ENCODE peak calls at places on chromosome 18, in four cellular contexts. D, F, Z and X are unnamed samples.

GRCh38 chr18:52722904-52723303 is 382.9 kb downstream of the DCC start:
- DNase-seq in D (peak; percentile 8), F (no peak), Z (no peak), X (no peak)

GRCh38 chr18:21598726-21599584 is 1.5 kb downstream of the ESCO1 start:
- DNase-seq in D (no peak), F (peak; percentile 23), Z (peak; percentile 33), X (peak; percentile 10)

GRCh38 chr18:43875496-43875895 is 598.2 kb upstream of the SYT4 start:
- DNase-seq in D (no peak), F (peak; percentile 58), Z (no peak), X (no peak)

GRCh38 chr18:76953186-76953982 is 131.0 kb downstream of the ZNF236 start:
- DNase-seq in D (no peak), F (no peak), Z (no peak), X (peak; percentile 36)

GRCh38 chr18:30903566-30903965 is 139.0 kb downstream of the DSC3 start:
- DNase-seq in D (no peak), F (peak; percentile 60), Z (no peak), X (peak; percentile 50)

GRCh38 chr18:67966224-67966623 is 449.7 kb upstream of the DSEL start:
- DNase-seq in D (no peak), F (no peak), Z (no peak), X (no peak)

GRCh38 chr18:29652797-29653196 is 1389.7 kb downstream of the DSC3 start:
- DNase-seq in D (no peak), F (no peak), Z (no peak), X (no peak)

GRCh38 chr18:14914126-14914525 is 166.2 kb downstream of the ANKRD30B start:
- DNase-seq in D (no peak), F (no peak), Z (no peak), X (peak; percentile 45)

GRCh38 chr18:57982372-57983021 is 61.5 kb upstream of the NEDD4L start:
- DNase-seq in D (no peak), F (no peak), Z (no peak), X (no peak)

DNA sequence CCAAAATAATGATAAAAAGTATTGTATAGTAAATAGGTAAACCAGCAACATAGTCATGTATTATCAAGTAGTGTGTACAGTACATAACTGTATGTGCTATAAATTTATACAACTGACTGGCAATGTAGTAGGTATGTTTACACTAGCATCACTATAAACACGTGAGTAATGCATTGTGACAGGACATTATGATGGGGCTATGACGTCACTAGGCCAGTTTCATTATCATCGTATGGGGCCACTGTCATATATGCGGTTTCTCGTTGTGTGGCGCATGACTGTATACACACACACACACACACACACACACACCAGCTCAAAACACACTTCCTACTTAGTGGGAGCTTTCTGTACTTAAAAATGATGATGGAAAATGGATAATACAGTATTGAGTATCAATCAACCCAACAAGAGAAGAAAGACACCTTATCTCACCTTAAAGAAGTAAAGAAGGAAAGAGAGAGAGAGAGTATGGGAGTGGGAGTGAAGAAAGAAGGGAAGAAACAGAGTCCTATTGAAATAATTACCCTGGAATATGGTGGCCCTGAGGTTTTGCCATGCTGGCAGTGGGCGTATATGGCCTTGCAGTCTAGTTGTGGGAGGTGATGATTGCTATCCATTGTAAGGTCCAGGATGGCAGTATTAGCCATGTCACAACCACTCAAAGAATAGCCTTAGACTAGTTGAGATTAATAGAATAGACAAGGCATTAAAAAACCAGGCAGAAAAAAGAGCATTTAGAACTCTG is 186.4 kb upstream of the ZNF521 start:
- DNase-seq in D (no peak), F (no peak), Z (no peak), X (no peak)
- H2BK12ac ChIP-seq in D (no peak overlapping the region), F (no peak overlapping the region), Z (no peak overlapping the region), X (no peak overlapping the region)

DNA sequence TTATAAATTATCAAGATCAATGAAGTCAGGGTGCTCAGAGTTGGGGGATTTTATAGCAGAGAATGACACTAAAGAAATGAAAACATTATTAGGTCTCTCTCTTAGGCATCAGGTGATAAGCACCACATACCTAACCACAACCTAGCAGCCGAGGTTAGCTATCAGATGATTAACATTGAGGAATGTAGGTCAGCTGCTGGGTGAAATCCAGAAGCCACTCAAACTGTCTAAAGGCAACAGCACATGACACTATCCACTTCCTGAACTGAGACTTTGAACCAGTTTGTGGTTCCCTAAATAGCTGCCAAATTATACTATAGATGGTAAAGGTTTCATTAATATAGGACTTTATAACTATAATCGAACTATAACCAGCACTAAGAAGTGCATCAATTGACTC is 4.7 kb downstream of the EPG5 start:
- DNase-seq in D (no peak), F (peak; percentile 71), Z (no peak), X (peak; percentile 82)
- H2AK5ac ChIP-seq in D (no peak overlapping the region), F (no peak overlapping the region), Z (no peak overlapping the region), X (no peak overlapping the region)

GRCh38 chr18:60067426-60068210 is 167.8 kb downstream of the PMAIP1 start:
- DNase-seq in D (peak; percentile 69), F (peak; percentile 27), Z (no peak), X (no peak)

GRCh38 chr18:60066576-60066975 is 166.8 kb downstream of the PMAIP1 start:
- DNase-seq in D (no peak), F (no peak), Z (no peak), X (no peak)

GRCh38 chr18:60060578-60060977 is 160.8 kb downstream of the PMAIP1 start:
- DNase-seq in D (no peak), F (no peak), Z (no peak), X (no peak)

GRCh38 chr18:60062396-60062795 is 162.6 kb downstream of the PMAIP1 start:
- DNase-seq in D (no peak), F (no peak), Z (no peak), X (no peak)

DNA sequence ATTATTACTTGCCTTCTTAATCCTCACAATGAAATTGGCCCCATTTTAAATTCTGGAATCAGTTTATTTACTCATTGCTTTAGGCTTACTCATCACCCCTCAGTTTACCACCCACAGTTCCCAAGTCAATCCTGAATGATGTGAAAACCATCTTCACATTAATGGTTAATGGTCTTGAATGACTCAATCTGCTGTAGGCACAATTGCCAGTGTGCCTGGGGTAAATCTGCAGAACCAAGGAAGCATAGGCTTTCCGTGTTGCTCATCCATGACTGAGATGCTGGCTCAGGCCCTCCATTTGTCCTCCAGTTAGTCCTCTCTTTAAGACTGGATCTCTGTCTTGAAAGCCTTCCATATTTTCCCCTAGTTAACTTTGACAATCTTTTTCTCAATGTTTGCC is 164.5 kb downstream of the PMAIP1 start:
- DNase-seq in D (no peak), F (no peak), Z (no peak), X (no peak)
- H2BK12ac ChIP-seq in D (no peak overlapping the region), F (no peak overlapping the region), Z (no peak overlapping the region), X (no peak overlapping the region)

DNA sequence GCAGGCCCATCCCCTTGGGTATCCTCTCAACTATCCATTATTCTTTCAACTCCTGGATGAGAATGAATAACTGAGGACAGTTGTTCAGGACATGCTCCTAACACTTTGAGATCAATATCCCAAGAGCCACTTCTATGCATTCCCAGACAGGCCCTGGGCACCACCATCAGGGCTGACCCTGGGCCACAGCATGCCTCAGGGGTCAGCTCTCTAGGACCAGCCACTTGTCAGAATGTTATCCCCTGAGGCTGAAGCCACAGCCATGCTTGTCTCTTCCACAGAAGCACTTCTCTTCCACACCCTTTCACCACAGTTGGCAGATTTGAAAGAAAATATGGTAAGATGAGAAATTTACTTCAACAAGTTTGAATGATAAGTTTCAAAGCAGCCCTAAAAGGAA is 28.7 kb downstream of the SLC14A1 start:
- DNase-seq in D (no peak), F (no peak), Z (no peak), X (peak; percentile 60)
- H2AK5ac ChIP-seq in D (no peak overlapping the region), F (no peak overlapping the region), Z (no peak overlapping the region), X (no peak overlapping the region)

GRCh38 chr18:48297139-48297538 is 112.0 kb downstream of the ZBTB7C start:
- DNase-seq in D (no peak), F (no peak), Z (no peak), X (no peak)

GRCh38 chr18:48296581-48296980 is 112.6 kb downstream of the ZBTB7C start:
- DNase-seq in D (no peak), F (no peak), Z (no peak), X (no peak)

GRCh38 chr18:48295586-48296311 is 113.4 kb downstream of the ZBTB7C start:
- DNase-seq in D (no peak), F (peak; percentile 8), Z (peak; percentile 77), X (no peak)

GRCh38 chr18:48293954-48294893 is 115.0 kb downstream of the ZBTB7C start:
- DNase-seq in D (no peak), F (no peak), Z (no peak), X (no peak)

DNA sequence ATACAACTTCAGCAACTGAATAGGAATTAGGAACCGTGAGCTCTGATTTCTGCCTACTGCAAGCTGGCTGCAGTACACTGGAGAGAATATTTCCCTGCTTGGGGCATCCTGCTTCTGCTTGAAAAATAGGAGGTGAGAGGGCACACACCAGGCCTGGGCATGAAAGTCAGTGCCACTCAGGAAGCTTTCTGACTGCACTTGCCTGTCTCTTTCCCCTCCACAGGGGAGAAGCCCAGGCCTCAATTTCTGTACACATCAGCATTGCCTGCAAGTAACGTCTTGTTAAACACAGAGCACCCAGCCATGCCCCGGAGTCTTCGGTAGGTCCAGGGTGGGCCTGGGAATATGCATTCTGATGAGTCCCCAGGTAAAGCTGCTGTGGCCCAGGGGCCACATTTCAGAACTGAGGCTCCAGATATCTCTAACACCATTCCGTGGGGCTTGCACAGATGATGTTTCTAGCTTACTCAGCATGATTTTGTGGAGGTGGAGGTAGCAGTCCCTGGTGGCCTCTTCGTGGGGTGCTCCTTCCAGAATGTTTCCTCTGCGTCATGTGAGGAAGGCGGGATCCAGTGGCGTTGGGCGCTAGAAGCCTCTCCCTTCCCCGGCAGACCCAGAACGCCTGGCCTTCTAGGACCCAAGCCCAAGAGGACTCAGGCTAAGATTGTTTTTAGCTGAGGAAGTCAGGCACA is 114.1 kb downstream of the ZBTB7C start:
- DNase-seq in D (no peak), F (no peak), Z (no peak), X (no peak)
- H2BK12ac ChIP-seq in D (no peak overlapping the region), F (no peak overlapping the region), Z (no peak overlapping the region), X (no peak overlapping the region)

GRCh38 chr18:70085641-70086040 is 119.8 kb downstream of the RTTN start:
- DNase-seq in D (no peak), F (no peak), Z (no peak), X (no peak)
- H2AK5ac ChIP-seq in D (no peak overlapping the region), F (no peak overlapping the region), Z (no peak overlapping the region), X (no peak overlapping the region)

DNA sequence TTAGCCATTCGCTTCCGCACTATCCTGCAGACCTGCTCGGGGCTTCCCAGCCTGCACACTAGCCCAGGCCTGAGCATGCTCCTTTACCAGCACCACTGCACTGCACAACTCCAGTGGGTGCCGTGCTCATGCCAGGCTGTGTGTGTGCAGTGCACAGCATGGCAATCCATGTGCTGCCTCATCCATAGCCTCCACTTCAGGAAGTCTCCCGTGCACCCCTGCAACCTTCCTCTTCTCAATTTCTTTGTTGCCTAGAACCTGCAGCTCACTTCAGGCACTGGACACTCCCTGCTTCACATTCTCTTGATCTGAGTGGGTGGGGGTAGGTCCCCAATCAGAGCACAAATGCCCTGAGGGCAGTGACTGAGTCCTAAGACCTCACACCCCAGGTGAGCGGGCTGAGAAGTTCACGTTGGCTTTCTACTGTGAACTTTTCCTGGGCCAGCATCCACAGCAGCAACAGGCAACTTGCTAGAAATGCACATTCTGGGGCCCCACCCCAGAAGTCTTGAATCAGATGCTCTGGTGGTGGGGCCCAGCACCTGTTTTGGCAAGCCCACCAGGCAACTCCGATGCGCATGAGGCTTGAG is 53.6 kb downstream of the ZBTB7C start:
- DNase-seq in D (no peak), F (no peak), Z (peak; percentile 17), X (no peak)
- H2BK12ac ChIP-seq in D (no peak overlapping the region), F (no peak overlapping the region), Z (no peak overlapping the region), X (no peak overlapping the region)